ENCODE peak calls at places on chromosomes 16 and 17, in six cellular contexts. W is thoracic aorta, M is HCT116, I is neural progenitor cell, T is Caco-2, Q is kidney epithelial cell. B is an unnamed sample.

GRCh38 chr16:80710918-80711317 is 93.5 kb downstream of the CDYL2 start:
- DNase-seq in W (no peak), M (no peak), I (no peak), T (no peak), Q (no peak), B (no peak)

GRCh38 chr16:67713647-67714273 is 5.4 kb downstream of the GFOD2 start:
- DNase-seq in W (no peak), M (no peak), I (no peak), T (no peak), Q (no peak), B (no peak)

GRCh38 chr16:8882041-8882617 is at the start of gene LITAFD:
- DNase-seq in W (no peak), M (no peak), I (no peak), T (no peak), Q (no peak), B (no peak)

GRCh38 chr16:30621765-30622164 is 11.6 kb upstream of the ZNF689 start:
- DNase-seq in W (no peak), M (no peak), I (no peak), T (no peak), Q (no peak), B (peak)

GRCh38 chr16:15996432-15997109 is 47.2 kb downstream of the ABCC1 start:
- DNase-seq in W (no peak), M (peak), I (no peak), T (peak), Q (peak), B (no peak)

GRCh38 chr17:71229036-71229435 is 891.8 kb upstream of the SOX9 start:
- DNase-seq in W (no peak), M (no peak), I (no peak), T (no peak), Q (no peak), B (no peak)

GRCh38 chr17:72117748-72118587 is 2.9 kb upstream of the SOX9 start:
- DNase-seq in W (no peak), M (no peak), I (peak), T (no peak), Q (no peak), B (no peak)

GRCh38 chr17:17072546-17072945 is 30.3 kb downstream of the MPRIP start:
- DNase-seq in W (no peak), M (no peak), I (no peak), T (no peak), Q (no peak), B (no peak)

GRCh38 chr16:19127674-19128131 is 13.9 kb downstream of the ITPRIPL2 start:
- DNase-seq in W (no peak), M (no peak), I (no peak), T (no peak), Q (no peak), B (no peak)

GRCh38 chr16:68493412-68494070 is 45.2 kb upstream of the SMPD3 start:
- DNase-seq in W (no peak), M (no peak), I (no peak), T (no peak), Q (no peak), B (no peak)

GRCh38 chr16:56743840-56744239 is 13.9 kb downstream of the NUP93 start:
- DNase-seq in W (no peak), M (no peak), I (no peak), T (no peak), Q (no peak), B (no peak)

GRCh38 chr17:80415626-80416042 is 667 bp downstream of the ENDOV start:
- DNase-seq in W (no peak), M (no peak), I (no peak), T (no peak), Q (no peak), B (no peak)

GRCh38 chr17:64448665-64449512 is at the start of gene MILR1:
- DNase-seq in W (no peak), M (peak), I (no peak), T (no peak), Q (no peak), B (peak)

GRCh38 chr17:78343099-78343432 is 16.8 kb downstream of the SOCS3 start:
- DNase-seq in W (peak), M (peak), I (no peak), T (no peak), Q (no peak), B (no peak)

GRCh38 chr17:10737168-10737622 is 7.4 kb upstream of the TMEM220 start:
- DNase-seq in W (peak), M (peak), I (peak), T (peak), Q (no peak), B (no peak)

GRCh38 chr16:19809693-19810092 is 75.0 kb downstream of the GPRC5B start:
- DNase-seq in W (no peak), M (no peak), I (no peak), T (no peak), Q (no peak), B (no peak)

GRCh38 chr17:7307686-7308624 is 527 bp downstream of the EIF5A start:
- DNase-seq in W (no peak), M (no peak), I (peak), T (peak), Q (no peak), B (no peak)

GRCh38 chr16:67260426-67261063 is 11.8 kb downstream of the SLC9A5 start:
- DNase-seq in W (no peak), M (no peak), I (peak), T (peak), Q (no peak), B (peak)

GRCh38 chr16:29745853-29746345 is at the start of gene C16orf54:
- DNase-seq in W (no peak), M (no peak), I (no peak), T (no peak), Q (no peak), B (no peak)

GRCh38 chr16:67254809-67255552 is 6.2 kb downstream of the SLC9A5 start:
- DNase-seq in W (no peak), M (no peak), I (no peak), T (no peak), Q (no peak), B (no peak)

DNA sequence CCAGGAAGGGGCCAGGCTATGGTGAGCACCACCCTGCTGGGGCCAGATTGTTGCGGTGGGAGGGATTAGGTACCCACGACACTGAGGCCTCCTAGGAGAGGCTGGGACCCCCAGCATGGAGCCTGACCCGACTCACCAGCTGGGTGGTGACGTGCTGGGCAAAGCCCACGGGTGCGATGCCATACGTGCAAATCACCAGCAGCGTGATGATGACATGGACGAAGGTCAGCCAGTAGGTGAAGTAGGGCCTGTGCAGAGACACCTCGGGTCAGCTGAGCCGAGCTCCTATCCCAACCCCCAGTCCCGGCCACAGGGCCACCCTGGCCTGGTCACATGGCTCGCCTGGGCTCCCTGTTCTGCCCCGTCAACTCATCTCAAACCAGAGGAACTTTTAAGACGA is 7.5 kb downstream of the AANAT start:
- DNase-seq in W (no peak), M (no peak), I (no peak), T (no peak), Q (no peak), B (no peak)
- TF ChIP-seq CTCF in W (no peak), M (no peak), I (no peak), T (no peak), Q (no peak), B (no peak)

GRCh38 chr16:89122322-89122831 is 28.7 kb downstream of the ACSF3 start:
- DNase-seq in W (no peak), M (no peak), I (no peak), T (no peak), Q (no peak), B (no peak)
- TF ChIP-seq CTCF in W (no peak), M (no peak), I (no peak), T (no peak), Q (no peak), B (no peak)

GRCh38 chr17:37792787-37793186 is 47.9 kb upstream of the HNF1B start:
- DNase-seq in W (no peak), M (no peak), I (peak), T (no peak), Q (peak), B (no peak)

GRCh38 chr17:37790153-37790552 is 45.3 kb upstream of the HNF1B start:
- DNase-seq in W (no peak), M (no peak), I (no peak), T (no peak), Q (peak), B (no peak)

GRCh38 chr17:37789166-37789565 is 44.3 kb upstream of the HNF1B start:
- DNase-seq in W (no peak), M (no peak), I (no peak), T (no peak), Q (no peak), B (no peak)

GRCh38 chr17:37791985-37792384 is 47.1 kb upstream of the HNF1B start:
- DNase-seq in W (no peak), M (no peak), I (no peak), T (no peak), Q (no peak), B (no peak)

GRCh38 chr17:37791434-37791833 is 46.6 kb upstream of the HNF1B start:
- DNase-seq in W (no peak), M (no peak), I (peak), T (peak), Q (peak), B (no peak)
- TF ChIP-seq CTCF in W (no peak), M (peak), I (peak), T (peak), Q (peak), B (no peak)

GRCh38 chr17:42866631-42867575 is 15.9 kb downstream of the AOC3 start:
- DNase-seq in W (no peak), M (no peak), I (no peak), T (no peak), Q (no peak), B (no peak)

GRCh38 chr17:42868338-42868737 is 17.3 kb downstream of the AOC3 start:
- DNase-seq in W (no peak), M (no peak), I (no peak), T (no peak), Q (no peak), B (no peak)

GRCh38 chr17:42873321-42873720 is 22.3 kb downstream of the AOC3 start:
- DNase-seq in W (no peak), M (no peak), I (peak), T (no peak), Q (no peak), B (no peak)

GRCh38 chr17:42872251-42872965 is 21.4 kb downstream of the AOC3 start:
- DNase-seq in W (no peak), M (no peak), I (no peak), T (no peak), Q (no peak), B (no peak)

GRCh38 chr17:42871647-42872046 is 20.6 kb downstream of the AOC3 start:
- DNase-seq in W (no peak), M (no peak), I (no peak), T (no peak), Q (no peak), B (no peak)
- TF ChIP-seq CTCF in W (no peak), M (no peak), I (no peak), T (no peak), Q (no peak), B (no peak)

DNA sequence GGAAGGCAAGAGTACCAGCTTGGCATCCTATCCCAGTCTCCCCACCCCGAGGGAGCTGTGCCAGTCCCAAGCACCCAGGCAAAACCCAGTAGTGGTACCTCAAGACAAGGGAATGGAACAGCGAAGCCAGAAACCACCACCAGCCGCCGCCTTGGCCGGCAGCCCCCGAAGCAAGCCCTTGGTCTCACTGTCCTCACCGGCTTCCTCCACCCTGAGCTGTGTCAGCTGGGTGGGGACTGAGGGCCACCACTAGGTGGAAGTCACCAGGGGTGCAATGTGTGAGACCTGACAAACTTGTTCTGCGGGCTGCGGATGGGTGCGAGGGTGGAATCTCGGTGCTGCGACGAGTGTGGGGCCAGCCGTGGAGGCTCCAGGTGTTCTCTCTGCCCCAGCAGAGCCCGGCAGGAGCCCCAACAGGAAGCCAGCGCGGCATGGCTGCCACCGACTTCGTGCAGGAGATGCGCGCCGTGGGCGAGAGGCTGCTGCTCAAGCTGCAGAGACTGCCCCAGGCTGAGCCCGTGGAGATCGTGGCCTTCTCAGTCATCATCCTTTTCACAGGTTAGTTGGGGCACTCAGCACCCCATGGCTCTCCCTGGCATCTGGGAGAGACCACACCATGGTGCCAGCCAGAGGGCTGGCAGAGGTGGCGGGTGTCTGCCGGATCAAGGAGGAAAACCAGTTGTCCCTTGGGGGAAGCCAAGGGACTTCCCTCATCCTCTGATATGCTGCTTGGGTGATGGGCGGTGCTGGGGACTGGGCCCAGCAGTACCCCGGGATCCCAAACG is 6.7 kb downstream of the SMIM5 start:
- DNase-seq in W (no peak), M (no peak), I (no peak), T (peak), Q (no peak), B (no peak)
- TF ChIP-seq CTCF in W (no peak), M (peak), I (no peak), T (peak), Q (no peak), B (no peak)

GRCh38 chr16:81732699-81733098 is 46.4 kb upstream of the PLCG2 start:
- DNase-seq in W (no peak), M (no peak), I (no peak), T (no peak), Q (no peak), B (no peak)
- TF ChIP-seq CTCF in W (no peak), M (peak), I (no peak), T (no peak), Q (no peak), B (no peak)

DNA sequence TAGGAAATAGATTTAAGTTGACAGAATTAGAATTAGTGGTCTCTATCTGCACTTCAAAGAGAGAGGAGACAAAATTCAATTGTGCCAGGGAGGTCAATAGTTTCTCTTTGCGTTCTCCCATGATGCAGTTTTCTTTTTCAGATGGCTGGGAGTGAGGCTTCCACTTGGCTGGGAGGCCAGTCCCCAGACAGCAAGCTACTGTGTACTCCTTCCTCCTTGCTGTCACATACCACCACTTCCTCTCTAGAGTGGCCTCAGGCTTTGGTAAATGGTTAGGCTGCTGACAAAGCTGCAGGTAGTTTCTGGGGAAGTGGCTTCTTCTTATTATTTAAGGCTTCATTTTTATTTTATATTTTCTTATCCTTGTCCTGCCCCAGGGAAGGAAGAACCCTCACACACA is 106.2 kb upstream of the HS3ST4 start:
- DNase-seq in W (no peak), M (no peak), I (no peak), T (no peak), Q (no peak), B (no peak)
- TF ChIP-seq CTCF in W (no peak), M (no peak), I (no peak), T (no peak), Q (no peak), B (no peak)

DNA sequence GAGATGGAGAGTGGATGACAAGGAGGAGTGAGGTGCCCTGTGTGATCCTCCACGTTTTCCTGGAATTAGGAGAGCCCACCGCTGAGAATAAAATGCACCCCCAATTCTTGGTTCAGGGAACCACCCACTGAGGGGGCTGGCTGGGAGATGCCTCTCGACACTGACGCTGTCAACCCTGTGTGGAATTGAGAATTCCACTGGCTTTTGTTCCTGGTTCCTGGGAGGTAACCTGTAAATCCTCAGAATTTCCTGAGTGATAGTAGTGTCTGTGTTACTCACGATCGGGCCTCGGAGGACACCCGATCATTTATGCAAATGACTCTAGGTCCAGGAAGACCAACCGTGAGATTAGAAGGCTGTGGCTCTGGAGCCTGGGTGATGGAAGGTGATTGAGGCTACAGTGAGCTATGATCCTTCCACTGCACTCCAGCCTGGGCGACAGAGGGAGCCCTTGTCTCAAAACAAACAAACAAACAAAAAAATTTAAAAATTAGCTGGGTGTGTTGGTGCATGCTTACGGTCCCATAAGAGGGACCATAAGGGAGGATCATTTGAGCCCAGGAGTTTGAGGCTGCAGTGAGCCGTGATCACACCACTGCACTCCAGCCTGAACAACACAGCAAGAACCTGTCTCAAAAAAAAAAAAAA is 11.7 kb upstream of the PRPSAP1 start:
- DNase-seq in W (no peak), M (peak), I (peak), T (no peak), Q (no peak), B (no peak)
- TF ChIP-seq CTCF in W (no peak), M (peak), I (peak), T (no peak), Q (peak), B (peak)

GRCh38 chr17:68821860-68822693 is 133.1 kb downstream of the ABCA8 start:
- DNase-seq in W (no peak), M (peak), I (no peak), T (peak), Q (peak), B (peak)
- TF ChIP-seq CTCF in W (no peak), M (no peak), I (no peak), T (no peak), Q (no peak), B (no peak)

GRCh38 chr17:34357398-34357797 is 1.1 kb downstream of the CCL13 start:
- DNase-seq in W (no peak), M (no peak), I (no peak), T (peak), Q (no peak), B (no peak)
- TF ChIP-seq CTCF in W (no peak), M (no peak), I (no peak), T (no peak), Q (no peak), B (no peak)